ENCODE peak calls at places on chromosomes 16 and 17, in four cellular contexts. One of them, this sample, is unnamed.

GRCh38 chr16:67652578-67653130 is 7.4 kb downstream of the ACD start:
- DNase-seq in H1: no peak
- DNase-seq in H9: peak
- DNase-seq in mesenchymal stem cell: no peak
- DNase-seq in this sample: no peak

GRCh38 chr17:65557349-65558310 is 3.8 kb downstream of the AXIN2 start:
- DNase-seq in H1: no peak
- DNase-seq in H9: no peak
- DNase-seq in mesenchymal stem cell: peak
- DNase-seq in this sample: peak

GRCh38 chr17:15169676-15170075 is 95.5 kb downstream of the PMP22 start:
- DNase-seq in H1: no peak
- DNase-seq in H9: no peak
- DNase-seq in mesenchymal stem cell: peak
- DNase-seq in this sample: no peak

GRCh38 chr16:89013692-89014455 is 36.9 kb upstream of the CBFA2T3 start:
- DNase-seq in H1: no peak
- DNase-seq in H9: no peak
- DNase-seq in mesenchymal stem cell: no peak
- DNase-seq in this sample: no peak

GRCh38 chr17:66777689-66778225 is 57.2 kb upstream of the CACNG5 start:
- DNase-seq in H1: peak
- DNase-seq in H9: peak
- DNase-seq in mesenchymal stem cell: peak
- DNase-seq in this sample: no peak

GRCh38 chr16:83354015-83354414 is 453.8 kb upstream of the HSBP1 start:
- DNase-seq in H1: no peak
- DNase-seq in H9: no peak
- DNase-seq in mesenchymal stem cell: no peak
- DNase-seq in this sample: no peak

GRCh38 chr16:3541527-3542152 is 35.6 kb downstream of the NLRC3 start:
- DNase-seq in H1: no peak
- DNase-seq in H9: no peak
- DNase-seq in mesenchymal stem cell: no peak
- DNase-seq in this sample: no peak

GRCh38 chr17:34566201-34566600 is 13.2 kb upstream of the TMEM132E start:
- DNase-seq in H1: no peak
- DNase-seq in H9: no peak
- DNase-seq in mesenchymal stem cell: no peak
- DNase-seq in this sample: no peak

GRCh38 chr17:28712037-28712704 is 483 bp upstream of the PROCA1 start:
- DNase-seq in H1: no peak
- DNase-seq in H9: peak
- DNase-seq in mesenchymal stem cell: peak
- DNase-seq in this sample: peak

GRCh38 chr17:47239663-47240374 is 13.8 kb upstream of the ITGB3 start:
- DNase-seq in H1: no peak
- DNase-seq in H9: no peak
- DNase-seq in mesenchymal stem cell: peak
- DNase-seq in this sample: peak

GRCh38 chr17:65530158-65530984 is 31.1 kb downstream of the AXIN2 start:
- DNase-seq in H1: no peak
- DNase-seq in H9: no peak
- DNase-seq in mesenchymal stem cell: no peak
- DNase-seq in this sample: peak

GRCh38 chr16:69725480-69726312 is 664 bp downstream of the NQO1 start:
- DNase-seq in H1: no peak
- DNase-seq in H9: peak
- DNase-seq in mesenchymal stem cell: no peak
- DNase-seq in this sample: no peak

GRCh38 chr16:52492789-52493357 is 54.1 kb downstream of the TOX3 start:
- DNase-seq in H1: no peak
- DNase-seq in H9: no peak
- DNase-seq in mesenchymal stem cell: no peak
- DNase-seq in this sample: no peak

GRCh38 chr17:16935786-16936185 is 36.1 kb downstream of the TNFRSF13B start:
- DNase-seq in H1: no peak
- DNase-seq in H9: peak
- DNase-seq in mesenchymal stem cell: no peak
- DNase-seq in this sample: no peak

GRCh38 chr16:71537643-71538042 is 11.4 kb downstream of the CHST4 start:
- DNase-seq in H1: no peak
- DNase-seq in H9: peak
- DNase-seq in mesenchymal stem cell: peak
- DNase-seq in this sample: peak

DNA sequence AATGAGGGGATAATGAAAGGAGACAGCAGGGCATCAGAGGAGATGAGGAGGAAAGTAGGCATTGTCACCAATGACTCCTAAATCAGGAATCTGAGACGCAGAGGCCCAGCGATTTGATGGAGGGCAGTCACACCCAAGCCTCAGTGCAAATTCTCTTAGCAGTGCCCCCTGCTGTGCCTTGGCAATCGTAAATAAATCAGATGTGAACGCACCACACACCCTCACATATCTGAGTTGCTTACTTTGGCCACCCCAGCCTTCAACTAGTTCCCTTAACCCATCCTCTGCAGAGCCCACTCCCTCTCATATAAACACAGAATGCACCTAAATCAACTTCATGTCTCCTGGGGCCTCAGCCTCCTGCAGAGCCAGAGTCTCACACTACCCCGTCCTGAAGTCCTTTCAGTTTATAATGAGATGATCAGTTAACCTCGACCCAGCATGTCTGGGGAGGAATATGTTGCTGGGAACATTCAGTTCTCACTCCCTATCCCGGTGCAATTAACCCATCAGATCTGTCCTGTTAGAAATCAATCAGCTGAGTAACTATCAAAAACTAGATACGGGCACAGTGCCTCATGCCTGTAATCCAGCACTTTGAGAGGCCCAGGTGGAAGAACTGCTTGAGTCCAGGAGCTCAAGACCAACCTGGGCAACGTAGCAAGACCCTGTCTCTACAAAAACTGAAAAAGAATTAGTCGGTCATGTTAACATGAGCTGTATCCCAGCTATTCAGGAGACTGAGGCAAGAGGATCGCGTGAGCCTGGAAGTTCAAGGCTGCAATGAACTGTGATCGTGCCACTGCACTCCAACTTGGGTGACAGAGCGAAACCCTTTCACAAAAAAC is 78.4 kb downstream of the SLC39A11 start:
- DNase-seq in H1: no peak
- DNase-seq in H9: no peak
- DNase-seq in mesenchymal stem cell: peak
- DNase-seq in this sample: no peak
- H2BK12ac ChIP-seq in H1: peak
- H2BK12ac ChIP-seq in H9: no peak
- H2BK12ac ChIP-seq in mesenchymal stem cell: no peak
- H2BK12ac ChIP-seq in this sample: no peak

DNA sequence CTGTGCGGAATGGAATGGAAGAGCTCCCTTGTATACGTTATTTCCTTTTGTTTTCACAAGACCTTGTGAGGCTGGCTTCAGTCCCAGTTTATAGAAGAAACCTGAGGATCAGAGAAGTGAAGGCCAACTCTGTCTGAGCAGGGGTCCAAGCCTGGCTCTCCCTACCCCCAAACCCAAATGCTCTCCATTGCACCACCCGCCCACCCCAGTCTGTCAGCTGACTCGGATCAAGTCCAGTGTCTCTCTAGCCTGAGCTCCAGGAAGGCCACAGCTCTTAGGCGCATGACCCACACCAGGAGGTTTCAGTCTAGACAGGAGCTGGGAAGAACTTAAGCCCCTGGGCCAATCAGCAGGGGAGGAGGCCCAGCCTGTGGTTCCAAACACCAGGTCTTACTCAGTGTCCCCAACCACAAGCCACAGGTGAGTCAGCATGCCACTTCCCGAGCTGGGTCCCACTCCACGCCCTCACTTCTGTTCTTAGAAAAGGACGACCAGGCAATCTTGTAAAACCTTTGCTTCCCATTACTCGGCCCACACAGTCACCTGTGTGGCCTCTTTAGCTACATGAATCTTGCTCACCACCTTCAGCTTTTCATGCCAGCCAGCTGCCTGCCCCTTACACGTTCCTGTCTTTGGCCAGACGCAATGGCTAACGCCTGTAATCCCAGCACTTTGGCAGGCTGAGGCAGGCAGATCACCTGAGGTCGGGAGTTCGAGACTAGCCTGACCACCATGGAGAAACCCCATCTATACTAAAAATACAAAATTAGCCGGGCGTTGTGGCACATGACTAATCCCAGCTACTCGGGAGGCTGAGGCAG is 27.8 kb downstream of the TK2 start:
- DNase-seq in H1: no peak
- DNase-seq in H9: no peak
- DNase-seq in mesenchymal stem cell: peak
- DNase-seq in this sample: peak
- H4K8ac ChIP-seq in H1: no peak
- H4K8ac ChIP-seq in H9: no peak
- H4K8ac ChIP-seq in mesenchymal stem cell: peak
- H4K8ac ChIP-seq in this sample: no peak

GRCh38 chr17:79619636-79620206 is 8.9 kb upstream of the RBFOX3 start:
- DNase-seq in H1: no peak
- DNase-seq in H9: peak
- DNase-seq in mesenchymal stem cell: no peak
- DNase-seq in this sample: no peak
- H2BK12ac ChIP-seq in H1: peak
- H2BK12ac ChIP-seq in H9: no peak
- H2BK12ac ChIP-seq in mesenchymal stem cell: no peak
- H2BK12ac ChIP-seq in this sample: no peak

GRCh38 chr16:1826691-1827573 is at the start of the genes FAHD1 and HAGH:
- DNase-seq in H1: peak
- DNase-seq in H9: peak
- DNase-seq in mesenchymal stem cell: peak
- DNase-seq in this sample: peak

GRCh38 chr16:1825381-1825863 is 1.2 kb downstream of the HAGH start:
- DNase-seq in H1: no peak
- DNase-seq in H9: no peak
- DNase-seq in mesenchymal stem cell: no peak
- DNase-seq in this sample: no peak

GRCh38 chr16:1823821-1824220 is 2.8 kb downstream of the HAGH start:
- DNase-seq in H1: no peak
- DNase-seq in H9: peak
- DNase-seq in mesenchymal stem cell: peak
- DNase-seq in this sample: no peak

GRCh38 chr16:1828645-1829410 is 1.8 kb downstream of the FAHD1 start:
- DNase-seq in H1: no peak
- DNase-seq in H9: no peak
- DNase-seq in mesenchymal stem cell: no peak
- DNase-seq in this sample: no peak

GRCh38 chr16:1825864-1826690 is 548 bp downstream of the HAGH start:
- DNase-seq in H1: no peak
- DNase-seq in H9: no peak
- DNase-seq in mesenchymal stem cell: peak
- DNase-seq in this sample: peak
- H4K8ac ChIP-seq in H1: peak
- H4K8ac ChIP-seq in H9: no peak
- H4K8ac ChIP-seq in mesenchymal stem cell: peak
- H4K8ac ChIP-seq in this sample: peak

DNA sequence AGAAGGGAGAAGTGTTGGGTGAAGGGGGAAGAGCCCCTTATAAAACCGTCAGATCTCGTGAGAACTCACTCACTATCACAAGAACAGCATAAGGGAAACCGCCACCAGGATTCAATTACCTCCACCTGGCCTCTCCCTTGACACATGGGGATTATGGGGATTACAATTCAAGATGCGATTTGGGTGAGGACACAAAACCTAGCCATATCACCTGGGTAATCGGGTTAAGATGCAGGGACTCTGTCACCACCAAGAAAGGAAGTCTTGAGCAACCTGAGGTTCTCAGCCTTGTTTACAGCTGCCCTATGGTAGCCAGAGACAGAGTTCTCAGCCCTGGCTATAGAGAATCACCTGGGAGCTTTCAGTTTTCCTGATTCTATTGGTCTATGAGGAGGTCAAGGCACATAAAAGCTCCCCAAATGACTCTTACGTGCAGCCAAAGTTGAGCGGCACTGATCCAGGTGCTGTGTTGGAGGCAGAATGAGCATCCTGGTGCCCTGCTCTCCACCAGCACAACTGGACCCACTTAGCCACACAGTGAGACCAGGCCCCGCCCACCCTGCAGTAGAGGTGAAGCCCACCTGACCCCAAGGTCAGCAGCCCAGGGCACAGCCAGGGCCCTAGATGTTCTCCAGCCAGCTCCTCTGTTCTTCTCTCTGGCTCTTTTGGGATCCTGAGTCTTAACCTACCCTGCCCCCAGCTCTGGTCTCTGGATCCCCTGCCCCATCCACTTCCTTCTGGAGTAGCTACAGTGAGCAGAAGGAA is 138.5 kb upstream of the CDH5 start:
- DNase-seq in H1: no peak
- DNase-seq in H9: no peak
- DNase-seq in mesenchymal stem cell: no peak
- DNase-seq in this sample: no peak
- H2BK12ac ChIP-seq in H1: no peak
- H2BK12ac ChIP-seq in H9: no peak
- H2BK12ac ChIP-seq in mesenchymal stem cell: peak
- H2BK12ac ChIP-seq in this sample: no peak

GRCh38 chr17:32341857-32342602 is at the start of gene C17orf75:
- DNase-seq in H1: no peak
- DNase-seq in H9: peak
- DNase-seq in mesenchymal stem cell: peak
- DNase-seq in this sample: peak
- H4K8ac ChIP-seq in H1: peak
- H4K8ac ChIP-seq in H9: no peak
- H4K8ac ChIP-seq in mesenchymal stem cell: peak
- H4K8ac ChIP-seq in this sample: peak

GRCh38 chr17:9926150-9926804 is 21.2 kb upstream of the RCVRN start:
- DNase-seq in H1: no peak
- DNase-seq in H9: no peak
- DNase-seq in mesenchymal stem cell: no peak
- DNase-seq in this sample: no peak
- H2BK12ac ChIP-seq in H1: no peak
- H2BK12ac ChIP-seq in H9: no peak
- H2BK12ac ChIP-seq in mesenchymal stem cell: no peak
- H2BK12ac ChIP-seq in this sample: no peak

GRCh38 chr16:55154261-55154660 is 169.7 kb upstream of the IRX6 start:
- DNase-seq in H1: no peak
- DNase-seq in H9: no peak
- DNase-seq in mesenchymal stem cell: no peak
- DNase-seq in this sample: no peak

GRCh38 chr16:55155815-55156214 is 168.2 kb upstream of the IRX6 start:
- DNase-seq in H1: no peak
- DNase-seq in H9: peak
- DNase-seq in mesenchymal stem cell: no peak
- DNase-seq in this sample: no peak

GRCh38 chr16:55151901-55152300 is 172.1 kb upstream of the IRX6 start:
- DNase-seq in H1: no peak
- DNase-seq in H9: no peak
- DNase-seq in mesenchymal stem cell: no peak
- DNase-seq in this sample: no peak

GRCh38 chr16:55154956-55155355 is 169.0 kb upstream of the IRX6 start:
- DNase-seq in H1: no peak
- DNase-seq in H9: no peak
- DNase-seq in mesenchymal stem cell: no peak
- DNase-seq in this sample: no peak

GRCh38 chr16:55152875-55153390 is 171.1 kb upstream of the IRX6 start:
- DNase-seq in H1: no peak
- DNase-seq in H9: no peak
- DNase-seq in mesenchymal stem cell: no peak
- DNase-seq in this sample: no peak
- H4K8ac ChIP-seq in H1: no peak
- H4K8ac ChIP-seq in H9: no peak
- H4K8ac ChIP-seq in mesenchymal stem cell: no peak
- H4K8ac ChIP-seq in this sample: no peak